ENCODE peak calls at places on chromosomes 11 and 22, in ten cellular contexts. F is chondrocyte, U is fibroblast of mammary gland, H is GM19239, J is DMS53, A is NCI-H82, N is body of pancreas, S is T-helper 2 cell, Z is cardiac muscle cell, I is IMR-90. Q is an unnamed sample.

GRCh38 chr11:76307416-76307815 is 73.5 kb downstream of the THAP12 start:
- DNase-seq in N (no peak), Z (no peak), F (no peak), I (no peak), S (no peak), H (no peak), U (no peak), A (no peak), J (no peak), Q (no peak)

GRCh38 chr11:119340335-119341221 is at the start of gene C1QTNF5:
- DNase-seq in H (no peak), J (no peak), N (peak; percentile 87), U (peak; percentile 67), A (no peak), I (peak; percentile 57), F (peak; percentile 84), S (no peak), Z (peak; percentile 93), Q (peak; percentile 72)

GRCh38 chr11:86243377-86243776 is 1.2 kb upstream of the EED start:
- DNase-seq in S (no peak), H (no peak), I (no peak), J (no peak), N (no peak), U (no peak), A (no peak), F (no peak), Z (no peak), Q (no peak)

GRCh38 chr11:70085815-70086769 is 8.0 kb downstream of the ANO1 start:
- DNase-seq in S (no peak), J (no peak), U (no peak), H (no peak), A (no peak), N (peak; percentile 43), I (peak; percentile 8), Z (no peak), F (no peak), Q (no peak)

GRCh38 chr11:97336064-97336463 is 946.3 kb downstream of the JRKL start:
- DNase-seq in F (no peak), I (no peak), J (no peak), N (no peak), S (no peak), U (no peak), Z (no peak), H (no peak), A (no peak), Q (no peak)

GRCh38 chr11:11849127-11849746 is 7.5 kb downstream of the USP47 start:
- DNase-seq in F (no peak), A (peak; percentile 76), I (peak; percentile 62), U (peak; percentile 78), J (peak; percentile 81), H (no peak), N (peak; percentile 78), S (peak; percentile 50), Z (peak; percentile 84), Q (peak; percentile 57)

GRCh38 chr22:49449811-49450386 is 377.8 kb downstream of the BRD1 start:
- DNase-seq in J (no peak), F (no peak), S (no peak), U (no peak), I (no peak), H (no peak), Z (no peak), A (no peak), N (no peak), Q (no peak)

GRCh38 chr11:94175545-94175944 is 46.9 kb downstream of the PANX1 start:
- DNase-seq in F (no peak), Z (peak; percentile 92), H (no peak), J (no peak), I (peak; percentile 86), U (peak; percentile 92), N (no peak), A (no peak), S (no peak), Q (no peak)

GRCh38 chr11:103601230-103601846 is 435.1 kb upstream of the DDI1 start:
- DNase-seq in S (no peak), Z (peak; percentile 87), J (peak; percentile 85), I (peak; percentile 74), F (no peak), N (peak; percentile 48), U (peak; percentile 79), A (peak; percentile 78), H (peak; percentile 31), Q (peak; percentile 57)

GRCh38 chr11:68099474-68100405 is 21.4 kb downstream of the CHKA start:
- DNase-seq in U (no peak), F (no peak), A (peak; percentile 41), N (peak; percentile 96), J (peak; percentile 52), Z (peak; percentile 64), I (no peak), S (no peak), H (no peak), Q (no peak)

GRCh38 chr11:8671651-8672062 is 10.8 kb downstream of the TRIM66 start:
- DNase-seq in J (peak; percentile 53), U (no peak), S (no peak), H (no peak), I (peak; percentile 87), Z (peak; percentile 85), N (peak; percentile 74), A (no peak), F (no peak), Q (no peak)

GRCh38 chr11:62104816-62105610 is 18.8 kb upstream of the INCENP start:
- DNase-seq in U (peak; percentile 86), Z (peak; percentile 90), J (no peak), N (no peak), A (no peak), F (no peak), S (no peak), I (peak; percentile 61), H (no peak), Q (no peak)

GRCh38 chr22:18970180-18970947 is 34.3 kb upstream of the PRODH start:
- DNase-seq in N (peak; percentile 37), I (no peak), S (no peak), U (no peak), J (peak; percentile 55), H (no peak), A (peak; percentile 62), Z (peak; percentile 21), F (peak; percentile 61), Q (peak; percentile 80)

Q was measured in ecto neural progenitor cell.